ENCODE peak calls at places on chromosomes 11 and 22, in eight cellular contexts. A is GM23338, K is ascending aorta, C is GM20000, P is lower lobe of right lung, N is HepG2, L is A549, I is foreskin fibroblast. X is an unnamed sample.

GRCh38 chr11:117631336-117632090 is 165.5 kb downstream of the DSCAML1 start:
- DNase-seq in A (no peak), K (no peak), C (no peak), P (no peak), N (no peak), L (no peak), I (no peak), X (no peak)

GRCh38 chr11:48005133-48005532 is 24.8 kb downstream of the PTPRJ start:
- DNase-seq in A (no peak), K (no peak), C (no peak), P (no peak), N (no peak), L (no peak), I (no peak), X (no peak)

GRCh38 chr11:131923309-131923708 is 552.9 kb downstream of the NTM start:
- DNase-seq in A (no peak), K (no peak), C (no peak), P (no peak), N (no peak), L (no peak), I (no peak), X (no peak)

GRCh38 chr11:20250644-20251247 is 90.5 kb upstream of the DBX1 start:
- DNase-seq in A (no peak), K (no peak), C (no peak), P (no peak), N (no peak), L (no peak), I (no peak), X (no peak)

GRCh38 chr22:17847360-17848078 is 73.2 kb upstream of the BID start:
- DNase-seq in A (no peak), K (no peak), C (no peak), P (no peak), N (no peak), L (no peak), I (no peak), X (no peak)

GRCh38 chr22:27573280-27573711 is 228.3 kb downstream of the MN1 start:
- DNase-seq in A (peak), K (no peak), C (no peak), P (no peak), N (no peak), L (no peak), I (no peak), X (no peak)

GRCh38 chr11:10326080-10326964 is 21.4 kb downstream of the ADM start:
- DNase-seq in A (no peak), K (no peak), C (no peak), P (no peak), N (peak), L (no peak), I (peak), X (no peak)

GRCh38 chr11:57424802-57425564 is 1.9 kb downstream of the SLC43A3 start:
- DNase-seq in A (no peak), K (peak), C (peak), P (peak), N (peak), L (no peak), I (peak), X (peak)

GRCh38 chr11:61161190-61162091 is at the start of gene VPS37C:
- DNase-seq in A (peak), K (peak), C (peak), P (peak), N (peak), L (peak), I (peak), X (peak)

GRCh38 chr11:126658306-126659056 is 303.0 kb downstream of the ST3GAL4 start:
- DNase-seq in A (no peak), K (no peak), C (no peak), P (no peak), N (no peak), L (no peak), I (no peak), X (no peak)

GRCh38 chr11:68014157-68014965 is 4.2 kb downstream of the ALDH3B1 start:
- DNase-seq in A (no peak), K (no peak), C (no peak), P (peak), N (no peak), L (peak), I (peak), X (no peak)

GRCh38 chr22:39997939-39998726 is 3.4 kb downstream of the FAM83F start:
- DNase-seq in A (peak), K (no peak), C (no peak), P (no peak), N (no peak), L (peak), I (no peak), X (no peak)

GRCh38 chr11:34789196-34789834 is 126.9 kb downstream of the APIP start:
- DNase-seq in A (no peak), K (no peak), C (no peak), P (no peak), N (no peak), L (no peak), I (no peak), X (no peak)

GRCh38 chr22:24807284-24807950 is 1.4 kb downstream of the SGSM1 start:
- DNase-seq in A (peak), K (peak), C (no peak), P (no peak), N (no peak), L (no peak), I (peak), X (no peak)

DNA sequence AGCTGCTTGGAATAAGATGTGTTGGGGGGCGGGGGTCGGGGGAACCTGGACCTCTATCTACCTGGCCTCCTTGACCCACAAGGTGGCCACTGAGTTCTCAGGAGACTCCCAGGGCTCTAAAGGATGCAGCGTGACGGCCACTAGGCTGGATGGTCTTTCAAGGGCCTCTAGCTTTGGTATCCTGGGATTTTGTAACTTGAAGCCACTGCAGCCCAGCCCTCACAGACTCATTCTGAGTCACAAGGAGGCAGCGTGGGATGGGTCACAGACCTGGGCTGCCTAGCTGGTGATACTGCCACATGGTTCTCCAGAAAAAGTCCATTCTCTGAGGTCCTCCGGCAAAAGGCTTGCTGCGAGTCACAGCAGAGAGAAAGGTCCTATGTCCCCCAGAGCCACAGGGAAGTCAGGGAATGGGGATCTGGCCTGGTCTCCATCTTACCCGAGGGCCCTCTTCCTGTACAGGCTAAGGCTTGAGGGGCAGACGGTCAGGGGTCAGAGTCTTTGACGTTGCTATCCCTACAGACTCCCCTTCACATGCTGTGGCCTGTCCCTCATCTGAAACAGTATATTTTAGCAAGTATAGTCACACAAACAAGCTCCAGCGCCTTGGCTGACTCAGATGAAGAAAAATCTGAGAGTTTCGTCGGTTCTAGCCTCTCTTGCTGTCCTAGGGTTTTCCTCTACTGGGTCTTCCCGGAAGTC is 52.4 kb downstream of the KCNC1 start:
- DNase-seq in A (no peak), K (no peak), C (no peak), P (no peak), N (no peak), L (no peak), I (peak), X (peak)
- TF ChIP-seq CTCF in A (no peak), K (no peak), C (no peak), P (no peak), N (no peak), L (no peak), I (no peak), X (no peak)

DNA sequence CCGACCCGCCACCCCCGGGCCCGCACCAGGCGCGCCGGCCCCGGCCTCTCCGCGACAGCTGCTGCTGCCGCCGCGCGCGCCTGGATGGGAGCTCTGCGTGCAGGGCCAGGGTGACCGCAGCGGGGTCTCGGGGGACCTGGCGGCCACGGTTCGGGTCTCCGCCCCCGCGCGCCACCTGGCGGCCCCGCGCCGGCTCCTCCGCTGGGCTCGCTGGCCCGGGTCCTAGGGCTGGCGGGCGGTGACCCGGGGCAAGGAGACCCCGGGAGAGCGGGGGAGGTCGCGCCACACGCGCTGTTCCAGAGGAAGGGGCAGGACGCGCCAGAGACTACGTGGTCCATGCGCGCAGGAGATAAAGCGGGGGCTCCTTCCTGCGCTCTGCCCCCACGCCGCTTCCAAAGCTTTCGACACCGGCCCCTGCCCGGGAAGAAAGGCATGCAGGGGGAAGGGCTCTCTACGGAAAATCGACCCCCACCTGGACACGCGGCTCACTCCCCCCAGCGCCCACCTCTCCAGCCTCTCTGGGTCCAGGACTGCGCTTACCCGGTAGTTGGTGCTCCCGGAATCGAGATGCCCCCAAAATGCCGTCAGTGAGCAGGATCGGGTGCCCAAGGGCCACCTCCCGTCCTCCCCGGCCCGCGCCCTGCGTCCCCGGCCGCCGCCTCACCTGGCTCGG is 480 bp downstream of the SHANK2 start:
- DNase-seq in A (peak), K (no peak), C (peak), P (no peak), N (no peak), L (peak), I (no peak), X (no peak)
- TF ChIP-seq CTCF in A (peak), K (no peak), C (no peak), P (peak), N (peak), L (peak), I (no peak), X (no peak)

GRCh38 chr11:33475999-33476398 is 218.8 kb downstream of the HIPK3 start:
- DNase-seq in A (no peak), K (no peak), C (no peak), P (no peak), N (peak), L (no peak), I (peak), X (no peak)
- TF ChIP-seq CTCF in A (no peak), K (no peak), C (no peak), P (no peak), N (no peak), L (no peak), I (no peak), X (no peak)

GRCh38 chr22:37500745-37501144 is 14.6 kb upstream of the MFNG start:
- DNase-seq in A (no peak), K (no peak), C (no peak), P (no peak), N (no peak), L (no peak), I (no peak), X (no peak)

GRCh38 chr22:37499789-37500188 is 13.6 kb upstream of the MFNG start:
- DNase-seq in A (no peak), K (no peak), C (no peak), P (no peak), N (no peak), L (no peak), I (no peak), X (no peak)

GRCh38 chr22:37499006-37499707 is 13.0 kb upstream of the MFNG start:
- DNase-seq in A (no peak), K (no peak), C (no peak), P (no peak), N (no peak), L (no peak), I (no peak), X (no peak)

GRCh38 chr22:37496651-37497599 is 10.7 kb upstream of the MFNG start:
- DNase-seq in A (peak), K (no peak), C (no peak), P (no peak), N (no peak), L (peak), I (peak), X (peak)

DNA sequence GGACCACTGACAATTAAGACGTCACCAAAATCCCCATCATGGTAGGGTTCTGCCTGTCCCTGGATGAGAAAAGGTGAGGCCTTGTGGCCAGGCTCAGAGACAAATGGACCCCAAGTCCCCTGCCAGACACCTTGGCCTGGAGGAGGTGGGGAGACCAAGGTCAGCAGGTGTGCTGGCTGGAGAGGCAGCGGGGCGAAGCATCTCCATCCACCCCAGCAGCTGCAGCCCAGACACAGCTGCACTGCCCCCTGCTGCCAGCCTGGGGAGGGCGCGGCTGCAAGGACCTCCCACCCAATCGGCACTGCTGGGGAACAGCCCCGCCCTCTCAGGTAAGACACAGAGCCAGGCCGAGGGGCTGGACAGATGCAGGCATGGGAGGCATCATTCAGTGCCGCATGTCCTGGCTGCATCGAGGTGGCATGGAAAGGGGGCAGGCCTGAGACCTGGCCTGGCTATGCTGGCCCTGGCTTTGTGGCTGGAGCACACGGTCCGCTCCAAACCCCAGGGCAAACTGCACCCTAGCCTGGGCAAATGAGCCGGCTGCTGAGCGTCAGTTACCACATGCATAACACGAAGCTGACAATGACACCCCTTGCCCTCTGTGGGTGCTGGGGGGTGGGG is 12.2 kb upstream of the MFNG start:
- DNase-seq in A (peak), K (no peak), C (peak), P (no peak), N (peak), L (peak), I (no peak), X (no peak)
- TF ChIP-seq CTCF in A (peak), K (peak), C (peak), P (peak), N (peak), L (peak), I (no peak), X (peak)

GRCh38 chr11:235180-235997 is 753 bp downstream of the SIRT3 start:
- DNase-seq in A (no peak), K (no peak), C (peak), P (no peak), N (no peak), L (no peak), I (no peak), X (no peak)

GRCh38 chr11:240315-240714 is 3.5 kb downstream of the PSMD13 start:
- DNase-seq in A (no peak), K (no peak), C (no peak), P (no peak), N (no peak), L (no peak), I (no peak), X (no peak)

GRCh38 chr11:235998-236773 is at the start of gene SIRT3:
- DNase-seq in A (peak), K (peak), C (peak), P (peak), N (peak), L (peak), I (peak), X (peak)

GRCh38 chr11:232783-233565 is 3.2 kb downstream of the SIRT3 start:
- DNase-seq in A (no peak), K (no peak), C (no peak), P (no peak), N (no peak), L (no peak), I (no peak), X (no peak)

DNA sequence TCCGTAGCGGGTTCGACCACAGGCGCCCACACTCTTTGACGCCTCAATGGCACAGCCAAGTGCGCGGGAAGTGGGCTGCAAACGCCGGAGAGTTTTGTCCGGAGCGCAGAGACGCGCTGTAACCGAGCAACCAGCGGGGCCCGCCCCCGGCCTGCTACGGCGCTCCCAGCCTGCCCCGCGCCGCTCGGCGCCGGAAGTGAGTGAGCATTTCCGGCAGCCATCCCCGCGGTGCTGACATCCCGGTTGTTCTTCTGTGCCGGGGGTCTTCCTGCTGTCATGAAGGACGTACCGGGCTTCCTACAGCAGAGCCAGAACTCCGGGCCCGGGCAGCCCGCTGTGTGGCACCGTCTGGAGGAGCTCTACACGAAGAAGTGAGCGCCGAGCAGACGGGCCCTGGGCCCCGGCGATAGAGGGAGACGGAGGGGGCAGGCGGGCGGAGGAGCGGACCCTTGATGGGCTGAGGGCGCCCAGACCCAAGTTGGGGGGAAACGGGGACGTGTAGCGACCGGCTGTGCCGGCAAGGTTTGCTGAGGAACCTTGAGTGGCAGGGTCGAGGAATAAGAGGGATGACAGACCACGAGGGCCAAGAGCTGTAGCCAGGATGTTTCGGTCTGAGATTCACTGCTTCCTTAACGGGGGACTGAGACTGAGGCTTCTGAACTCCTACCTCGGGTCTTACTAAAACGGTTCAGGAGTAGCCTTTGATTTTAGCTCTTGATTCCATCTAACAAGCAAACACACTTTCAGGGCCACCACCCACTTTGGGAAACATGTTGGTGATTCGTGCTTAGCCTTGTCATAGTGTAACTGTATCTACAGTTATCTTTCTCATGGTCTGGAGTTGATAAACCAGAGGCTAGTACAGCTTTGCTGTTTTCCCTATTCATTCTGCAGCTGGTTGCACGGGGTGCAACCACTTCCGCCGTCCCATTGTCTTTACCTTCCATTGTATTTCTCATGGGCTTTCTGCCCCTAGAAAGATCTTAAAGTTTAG is at the start of gene PSMD13:
- DNase-seq in A (peak), K (peak), C (peak), P (peak), N (peak), L (peak), I (peak), X (peak)
- TF ChIP-seq CTCF in A (no peak), K (no peak), C (no peak), P (no peak), N (peak), L (no peak), I (no peak), X (no peak)

DNA sequence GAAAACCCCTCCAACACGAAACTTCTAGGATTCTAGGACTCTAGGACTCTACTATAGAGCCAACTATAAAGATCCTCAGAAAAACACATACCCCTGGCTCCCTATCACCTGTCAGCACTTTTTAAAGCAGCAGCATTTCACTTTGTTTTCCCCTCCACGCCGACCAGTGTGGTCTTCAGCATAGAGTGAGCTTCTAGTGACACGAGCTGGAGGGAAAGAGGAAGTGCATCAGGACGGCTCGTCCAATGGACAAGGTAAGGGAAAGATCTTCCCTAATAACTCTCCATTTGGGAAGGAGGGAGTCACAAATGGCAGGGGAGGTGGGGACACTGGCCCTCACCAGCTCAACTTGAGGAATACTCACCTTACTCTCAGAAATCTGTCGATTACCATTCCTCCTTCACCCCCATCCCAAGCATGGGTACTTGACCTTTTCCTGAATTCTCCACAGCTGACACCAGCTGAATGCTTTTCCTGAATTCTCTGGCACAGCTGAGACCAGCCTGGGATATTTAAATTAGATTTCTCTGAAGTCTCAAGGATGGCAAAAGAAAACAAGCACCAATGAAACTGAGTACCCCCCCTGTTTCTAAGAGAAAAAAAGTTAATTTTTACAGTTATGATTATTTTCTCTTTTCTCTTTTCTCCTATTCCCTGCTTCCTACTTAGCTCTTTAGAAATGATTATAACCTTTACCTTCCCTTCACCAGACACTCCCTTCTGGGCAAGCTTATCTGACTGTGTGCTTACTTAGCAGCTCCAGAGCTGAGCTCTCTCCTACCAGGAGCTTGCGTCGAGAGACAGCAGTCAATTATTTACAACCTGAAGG is 33.3 kb upstream of the NNMT start:
- DNase-seq in A (peak), K (no peak), C (no peak), P (no peak), N (peak), L (peak), I (peak), X (no peak)
- TF ChIP-seq CTCF in A (peak), K (peak), C (no peak), P (peak), N (peak), L (peak), I (peak), X (peak)

DNA sequence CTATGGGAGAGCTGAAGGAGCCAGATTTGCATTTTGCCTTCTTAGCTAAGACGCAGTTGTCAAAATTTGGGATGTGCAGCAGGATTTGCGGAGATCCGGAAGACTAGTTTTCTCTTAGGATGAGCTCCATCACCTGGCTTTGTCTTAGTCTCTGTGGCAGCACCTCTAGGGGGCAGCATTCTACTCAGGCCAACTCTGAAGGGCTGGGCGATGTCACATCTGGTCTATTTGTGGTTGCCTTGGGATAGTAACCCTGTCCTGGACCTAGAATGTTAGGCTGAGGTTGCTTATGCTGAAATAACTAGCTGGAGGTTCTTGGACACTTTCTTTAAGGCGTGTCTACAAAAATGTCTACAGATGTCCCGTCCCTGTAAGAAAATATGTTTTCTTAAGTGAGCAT is 116.2 kb downstream of the FAT3 start:
- DNase-seq in A (peak), K (no peak), C (no peak), P (no peak), N (peak), L (no peak), I (no peak), X (peak)
- TF ChIP-seq CTCF in A (peak), K (no peak), C (peak), P (peak), N (peak), L (peak), I (peak), X (peak)

X was measured in HFF-Myc.